ENCODE peak calls at places on chromosomes 1 and 21, in five cellular contexts. One of them, this sample, is unnamed.

GRCh38 chr21:29125979-29126378 is 4.5 kb upstream of the MAP3K7CL start:
- DNase-seq in aorta: no peak
- DNase-seq in activated T-helper 1 cell treated with Interleukin-2 at 50 U/mL for 16 hours: no peak
- DNase-seq in stimulated activated CD4-positive, alpha-beta T cell treated with anti-CD3 and anti-CD28 coated beads, Interleukin-1b, Interleukin-23, amount 100 ng/mL, for 4 hours: no peak
- DNase-seq in A172: no peak
- DNase-seq in this sample: no peak

GRCh38 chr1:159229896-159230295 is 25.2 kb downstream of the ACKR1 start:
- DNase-seq in aorta: no peak
- DNase-seq in activated T-helper 1 cell treated with Interleukin-2 at 50 U/mL for 16 hours: no peak
- DNase-seq in stimulated activated CD4-positive, alpha-beta T cell treated with anti-CD3 and anti-CD28 coated beads, Interleukin-1b, Interleukin-23, amount 100 ng/mL, for 4 hours: no peak
- DNase-seq in A172: peak
- DNase-seq in this sample: no peak

GRCh38 chr1:89087241-89087640 is 22.2 kb upstream of the GBP1 start:
- DNase-seq in aorta: no peak
- DNase-seq in activated T-helper 1 cell treated with Interleukin-2 at 50 U/mL for 16 hours: no peak
- DNase-seq in stimulated activated CD4-positive, alpha-beta T cell treated with anti-CD3 and anti-CD28 coated beads, Interleukin-1b, Interleukin-23, amount 100 ng/mL, for 4 hours: no peak
- DNase-seq in A172: no peak
- DNase-seq in this sample: no peak

GRCh38 chr1:194866153-194866552 is 1679.7 kb upstream of the B3GALT2 start:
- DNase-seq in aorta: no peak
- DNase-seq in activated T-helper 1 cell treated with Interleukin-2 at 50 U/mL for 16 hours: no peak
- DNase-seq in stimulated activated CD4-positive, alpha-beta T cell treated with anti-CD3 and anti-CD28 coated beads, Interleukin-1b, Interleukin-23, amount 100 ng/mL, for 4 hours: no peak
- DNase-seq in A172: no peak
- DNase-seq in this sample: no peak

GRCh38 chr1:183942933-183943693 is 94.4 kb downstream of the COLGALT2 start:
- DNase-seq in aorta: no peak
- DNase-seq in activated T-helper 1 cell treated with Interleukin-2 at 50 U/mL for 16 hours: no peak
- DNase-seq in stimulated activated CD4-positive, alpha-beta T cell treated with anti-CD3 and anti-CD28 coated beads, Interleukin-1b, Interleukin-23, amount 100 ng/mL, for 4 hours: no peak
- DNase-seq in A172: peak
- DNase-seq in this sample: no peak

GRCh38 chr1:10738125-10738746 is 58.2 kb downstream of the CASZ1 start:
- DNase-seq in aorta: no peak
- DNase-seq in activated T-helper 1 cell treated with Interleukin-2 at 50 U/mL for 16 hours: no peak
- DNase-seq in stimulated activated CD4-positive, alpha-beta T cell treated with anti-CD3 and anti-CD28 coated beads, Interleukin-1b, Interleukin-23, amount 100 ng/mL, for 4 hours: no peak
- DNase-seq in A172: no peak
- DNase-seq in this sample: no peak

GRCh38 chr1:183859865-183860264 is 54.9 kb downstream of the RGL1 start:
- DNase-seq in aorta: no peak
- DNase-seq in activated T-helper 1 cell treated with Interleukin-2 at 50 U/mL for 16 hours: no peak
- DNase-seq in stimulated activated CD4-positive, alpha-beta T cell treated with anti-CD3 and anti-CD28 coated beads, Interleukin-1b, Interleukin-23, amount 100 ng/mL, for 4 hours: no peak
- DNase-seq in A172: no peak
- DNase-seq in this sample: no peak

GRCh38 chr1:116254776-116255175 is 118.3 kb upstream of the ATP1A1 start:
- DNase-seq in aorta: no peak
- DNase-seq in activated T-helper 1 cell treated with Interleukin-2 at 50 U/mL for 16 hours: no peak
- DNase-seq in stimulated activated CD4-positive, alpha-beta T cell treated with anti-CD3 and anti-CD28 coated beads, Interleukin-1b, Interleukin-23, amount 100 ng/mL, for 4 hours: no peak
- DNase-seq in A172: no peak
- DNase-seq in this sample: no peak

GRCh38 chr1:10646347-10646861 is 150.0 kb downstream of the CASZ1 start:
- DNase-seq in aorta: no peak
- DNase-seq in activated T-helper 1 cell treated with Interleukin-2 at 50 U/mL for 16 hours: no peak
- DNase-seq in stimulated activated CD4-positive, alpha-beta T cell treated with anti-CD3 and anti-CD28 coated beads, Interleukin-1b, Interleukin-23, amount 100 ng/mL, for 4 hours: no peak
- DNase-seq in A172: peak
- DNase-seq in this sample: no peak

GRCh38 chr1:109891930-109892329 is 18.7 kb upstream of the CSF1 start:
- DNase-seq in aorta: no peak
- DNase-seq in activated T-helper 1 cell treated with Interleukin-2 at 50 U/mL for 16 hours: no peak
- DNase-seq in stimulated activated CD4-positive, alpha-beta T cell treated with anti-CD3 and anti-CD28 coated beads, Interleukin-1b, Interleukin-23, amount 100 ng/mL, for 4 hours: no peak
- DNase-seq in A172: no peak
- DNase-seq in this sample: no peak